ENCODE peak calls at places on chromosomes 7 and 10, in seven cellular contexts. Y is hepatocyte, V is fibroblast of lung, P is GM23248, D is OCI-LY7, M is psoas muscle, K is neural progenitor cell. N is an unnamed sample. For H3K36me3, the result is how much of the 10 kb centered on the place peaks cover.

GRCh38 chr7:24587853-24588252 is 14.6 kb downstream of the PALS2 start:
- DNase-seq in Y (no peak), V (peak), P (peak), D (peak), M (no peak), K (peak), N (no peak)

GRCh38 chr7:134750083-134751062 is 29.1 kb upstream of the CALD1 start:
- DNase-seq in Y (peak), V (peak), P (peak), D (peak), M (no peak), K (peak), N (peak)

GRCh38 chr10:131158695-131159094 is 152.8 kb downstream of the TCERG1L start:
- DNase-seq in Y (no peak), V (no peak), P (no peak), D (no peak), M (no peak), K (no peak), N (no peak)

GRCh38 chr10:89702121-89702480 is 711 bp downstream of the KIF20B start:
- DNase-seq in Y (peak), V (peak), P (peak), D (peak), M (no peak), K (peak), N (no peak)

GRCh38 chr7:95434501-95435421 is at the start of gene PON2:
- DNase-seq in Y (peak), V (peak), P (peak), D (no peak), M (peak), K (peak), N (peak)

GRCh38 chr7:64314493-64315020 is 796 bp downstream of the ZNF736 start:
- DNase-seq in Y (no peak), V (no peak), P (no peak), D (peak), M (no peak), K (no peak), N (no peak)

GRCh38 chr10:10870523-10871241 is 147.0 kb upstream of the CELF2 start:
- DNase-seq in Y (no peak), V (no peak), P (peak), D (no peak), M (no peak), K (peak), N (no peak)

GRCh38 chr7:99290980-99291607 is 18.5 kb downstream of the MYH16 start:
- DNase-seq in Y (no peak), V (peak), P (no peak), D (no peak), M (no peak), K (no peak), N (no peak)

GRCh38 chr7:101243786-101244384 is 996 bp downstream of the FIS1 start:
- DNase-seq in Y (no peak), V (peak), P (peak), D (no peak), M (no peak), K (peak), N (peak)

GRCh38 chr10:99084161-99084560 is 151.5 kb downstream of the HPSE2 start:
- DNase-seq in Y (no peak), V (no peak), P (no peak), D (no peak), M (no peak), K (no peak), N (no peak)

GRCh38 chr10:102621418-102622325 is 22.6 kb upstream of the TRIM8 start:
- DNase-seq in Y (peak), V (peak), P (peak), D (no peak), M (no peak), K (no peak), N (no peak)

GRCh38 chr10:33180390-33180789 is 154.1 kb downstream of the NRP1 start:
- DNase-seq in Y (no peak), V (no peak), P (peak), D (no peak), M (no peak), K (no peak), N (no peak)

GRCh38 chr7:74288034-74288881 is 949 bp upstream of the CLIP2 start:
- DNase-seq in Y (no peak), V (peak), P (peak), D (no peak), M (no peak), K (no peak), N (peak)

GRCh38 chr7:151825711-151826110 is 51.2 kb downstream of the PRKAG2 start:
- DNase-seq in Y (no peak), V (no peak), P (no peak), D (no peak), M (no peak), K (no peak), N (peak)

GRCh38 chr10:110011679-110012078 is 3.9 kb downstream of the ADD3 start:
- DNase-seq in Y (peak), V (no peak), P (no peak), D (no peak), M (no peak), K (no peak), N (no peak)

GRCh38 chr7:99451936-99452335 is 13.2 kb downstream of the CPSF4 start:
- DNase-seq in Y (no peak), V (no peak), P (no peak), D (no peak), M (no peak), K (no peak), N (no peak)

GRCh38 chr7:57769958-57770357 is 320.0 kb downstream of the ZNF716 start:
- DNase-seq in Y (no peak), V (no peak), P (no peak), D (no peak), M (no peak), K (no peak), N (no peak)

GRCh38 chr7:21547511-21547910 is 4.7 kb downstream of the DNAH11 start:
- DNase-seq in Y (no peak), V (peak), P (no peak), D (no peak), M (no peak), K (no peak), N (no peak)

GRCh38 chr7:85554294-85554877 is 367.5 kb upstream of the SEMA3D start:
- DNase-seq in Y (peak), V (peak), P (peak), D (peak), M (no peak), K (peak), N (peak)

GRCh38 chr7:64888901-64889685 is 14.0 kb upstream of the ZNF273 start:
- DNase-seq in Y (no peak), V (peak), P (no peak), D (no peak), M (no peak), K (peak), N (peak)

GRCh38 chr7:131555565-131556054 is 818 bp downstream of the PODXL start:
- DNase-seq in Y (no peak), V (no peak), P (peak), D (no peak), M (no peak), K (peak), N (no peak)

GRCh38 chr10:24255115-24255895 is 46.4 kb downstream of the KIAA1217 start:
- DNase-seq in Y (peak), V (no peak), P (peak), D (no peak), M (no peak), K (peak), N (peak)

GRCh38 chr7:114656471-114656870 is 241.9 kb downstream of the FOXP2 start:
- DNase-seq in Y (no peak), V (no peak), P (no peak), D (no peak), M (no peak), K (no peak), N (no peak)

GRCh38 chr7:42426163-42426562 is 189.2 kb upstream of the GLI3 start:
- DNase-seq in Y (no peak), V (peak), P (peak), D (no peak), M (no peak), K (no peak), N (no peak)

GRCh38 chr10:80507484-80507880 is 30.2 kb upstream of the SH2D4B start:
- DNase-seq in Y (no peak), V (no peak), P (peak), D (no peak), M (no peak), K (no peak), N (no peak)

GRCh38 chr10:80506836-80507483 is 30.7 kb upstream of the SH2D4B start:
- DNase-seq in Y (no peak), V (no peak), P (no peak), D (no peak), M (no peak), K (no peak), N (no peak)

GRCh38 chr10:80504897-80505465 is 32.7 kb upstream of the SH2D4B start:
- DNase-seq in Y (no peak), V (no peak), P (no peak), D (no peak), M (no peak), K (no peak), N (no peak)

GRCh38 chr10:80504158-80504811 is 33.4 kb upstream of the SH2D4B start:
- DNase-seq in Y (peak), V (no peak), P (no peak), D (no peak), M (no peak), K (no peak), N (peak)

GRCh38 chr10:80506189-80506575 is 31.5 kb upstream of the SH2D4B start:
- DNase-seq in Y (peak), V (no peak), P (peak), D (no peak), M (no peak), K (no peak), N (no peak)
- H3K36me3 ChIP-seq in Y (under half), V (under half), P (under half), D (under half), M (under half), K (under half), N (under half)

GRCh38 chr10:74909665-74910064 is 83.3 kb downstream of the KAT6B start:
- DNase-seq in Y (no peak), V (peak), P (peak), D (no peak), M (no peak), K (no peak), N (no peak)
- H3K4me3 ChIP-seq in Y (no peak), V (no peak), P (no peak), D (no peak), M (no peak), K (no peak), N (no peak)

GRCh38 chr10:67978749-67979148 is 94.3 kb downstream of the SIRT1 start:
- DNase-seq in Y (no peak), V (no peak), P (peak), D (no peak), M (no peak), K (no peak), N (no peak)
- H3K36me3 ChIP-seq in Y (under half), V (under half), P (half or more), D (half or more), M (half or more), K (under half), N (under half)

DNA sequence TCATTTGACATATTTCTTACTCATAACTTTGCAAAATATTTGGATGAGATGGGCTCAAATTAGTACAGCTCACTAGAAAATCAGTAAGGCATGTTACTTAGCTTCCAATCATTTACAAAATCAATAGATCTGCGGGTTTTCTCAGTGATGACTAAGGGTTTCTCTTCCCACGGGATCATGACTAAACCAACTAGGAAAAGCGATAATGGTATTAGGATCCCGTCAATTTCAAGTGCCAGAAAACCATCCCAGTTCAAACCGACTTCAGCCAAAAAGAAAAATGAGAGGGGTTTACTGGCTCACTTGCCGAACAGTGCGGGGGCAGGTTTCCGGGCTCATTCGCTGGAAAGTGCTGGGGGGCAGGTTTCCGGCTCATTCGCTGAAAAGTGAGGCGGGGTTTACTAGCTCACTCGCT is 62.1 kb upstream of the LYZL2 start:
- DNase-seq in Y (no peak), V (no peak), P (peak), D (no peak), M (no peak), K (no peak), N (no peak)
- H3K4me3 ChIP-seq in Y (no peak), V (no peak), P (peak), D (no peak), M (peak), K (no peak), N (no peak)

DNA sequence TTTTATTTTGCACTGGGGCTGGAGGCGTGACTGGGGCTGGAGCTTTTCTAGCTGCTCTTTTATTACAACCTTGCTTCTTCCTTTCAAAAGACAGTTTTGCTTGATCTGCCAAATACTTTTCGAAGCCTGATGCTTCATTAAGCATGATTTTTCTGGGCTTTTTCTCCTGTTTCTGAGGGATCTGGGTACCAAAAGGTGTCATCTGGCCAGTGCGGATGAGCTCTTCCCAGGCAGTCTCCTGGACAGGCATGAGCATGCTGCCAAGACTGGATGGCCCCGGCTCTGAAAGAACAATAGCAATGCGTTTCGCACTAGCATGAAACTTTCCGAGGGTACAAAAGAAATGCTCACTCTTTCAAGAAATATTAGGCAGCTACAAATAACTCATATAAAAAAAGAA is 14.4 kb downstream of the ERCC6 start:
- DNase-seq in Y (no peak), V (no peak), P (no peak), D (no peak), M (no peak), K (no peak), N (no peak)
- H3K36me3 ChIP-seq in Y (under half), V (under half), P (half or more), D (half or more), M (half or more), K (under half), N (under half)

DNA sequence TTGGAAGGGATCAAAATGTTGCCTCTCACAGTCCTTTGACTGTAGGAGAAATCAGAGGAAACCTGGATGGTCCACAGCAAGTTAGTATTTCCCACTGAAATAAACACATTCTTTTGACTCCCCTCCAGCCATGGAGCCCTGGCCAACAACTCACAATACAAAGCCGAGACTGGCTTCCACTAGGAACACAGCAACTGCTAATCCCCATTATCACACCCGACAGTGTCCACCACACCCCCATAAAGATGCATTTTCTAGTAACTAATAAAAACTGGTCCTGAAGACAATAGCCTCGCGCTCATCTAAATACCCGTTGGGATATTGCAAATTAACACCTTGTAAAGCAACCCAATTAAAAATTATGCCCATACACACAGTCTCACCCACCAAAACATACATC is 768 bp upstream of the MACROH2A2 start:
- DNase-seq in Y (no peak), V (no peak), P (no peak), D (no peak), M (no peak), K (peak), N (no peak)
- H3K4me3 ChIP-seq in Y (peak), V (no peak), P (peak), D (no peak), M (peak), K (peak), N (no peak)

DNA sequence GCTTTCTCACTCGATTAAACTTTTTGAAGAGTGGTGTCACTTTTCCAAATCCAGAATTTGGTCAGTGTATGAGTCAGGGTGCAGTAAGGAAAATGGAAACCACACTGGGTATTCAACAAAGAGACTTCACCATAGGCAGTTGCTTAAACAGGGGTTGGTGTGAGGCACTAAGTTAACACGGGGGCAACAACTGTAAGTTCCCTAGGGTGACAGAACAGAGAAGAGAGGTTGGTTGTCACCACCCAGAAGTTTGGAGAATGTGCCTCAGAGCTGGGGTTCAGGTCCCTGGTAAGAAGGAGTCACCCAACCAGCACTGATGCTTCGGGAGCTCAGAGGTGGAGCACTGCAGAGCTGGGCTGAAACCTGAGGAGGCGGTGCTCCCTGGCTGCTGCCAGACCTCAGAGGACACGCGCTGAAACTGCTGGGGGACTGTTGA is 170.4 kb downstream of the ARID5B start:
- DNase-seq in Y (no peak), V (no peak), P (peak), D (no peak), M (no peak), K (peak), N (no peak)
- H3K36me3 ChIP-seq in Y (under half), V (under half), P (half or more), D (half or more), M (half or more), K (under half), N (under half)

DNA sequence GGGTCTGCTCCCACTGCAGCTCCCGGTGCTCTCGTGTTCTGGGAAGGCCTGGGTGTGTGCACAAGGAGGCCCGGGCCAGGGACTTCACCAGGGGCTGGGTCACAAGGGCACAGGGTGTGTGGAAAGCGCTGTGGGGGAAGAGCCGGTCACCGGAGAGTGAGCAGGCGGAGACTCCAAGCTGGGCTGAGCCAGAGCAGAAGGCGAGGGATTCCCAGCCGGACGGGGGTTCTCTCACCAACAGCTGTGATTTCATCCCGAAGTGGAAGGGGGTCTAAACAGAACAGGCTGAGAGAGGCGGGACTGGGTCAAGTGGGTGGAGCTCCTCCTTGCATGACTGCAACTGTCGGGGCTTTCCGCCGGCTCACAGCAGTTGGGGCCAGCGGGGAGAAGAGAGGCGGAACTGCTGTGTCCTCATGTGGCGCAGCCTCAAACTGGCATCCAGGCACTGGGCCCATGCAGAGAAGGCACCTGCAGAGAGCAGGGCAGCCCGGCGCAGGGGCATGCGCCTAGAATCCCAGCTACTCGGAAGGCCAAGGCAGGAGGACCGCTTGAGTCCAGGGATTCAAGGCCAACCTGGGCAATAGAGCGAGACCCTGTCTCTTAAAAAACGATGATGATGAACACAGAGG is 7.6 kb upstream of the ORAI2 start:
- DNase-seq in Y (no peak), V (no peak), P (no peak), D (peak), M (peak), K (no peak), N (peak)
- H3K4me3 ChIP-seq in Y (no peak), V (no peak), P (no peak), D (peak), M (no peak), K (no peak), N (no peak)